ENCODE peak calls at places on chromosomes 4 and X, in seven cellular contexts. E is Peyer's patch; D is HCT116; F is activated CD8-positive, alpha-beta memory T cell treated with anti-CD3 and anti-CD28 coated beads for 48 hours; W is T-helper 2 cell; J is stimulated activated CD8-positive, alpha-beta memory T cell treated with anti-CD3 and anti-CD28 coated beads, Interleukin-2, amount 100 ng/mL, for 48 hours; C is bronchial epithelial cell. Z is an unnamed sample.

GRCh38 chr4:6987566-6987920 is 55.6 kb upstream of the TADA2B start:
- DNase-seq in F (no peak), W (no peak), E (no peak), C (peak), J (no peak), D (no peak), Z (no peak)

GRCh38 chrX:130002541-130002940 is 20.1 kb downstream of the BCORL1 start:
- DNase-seq in F (no peak), D (no peak), W (no peak), J (no peak), E (no peak), C (no peak), Z (no peak)

GRCh38 chr4:145956288-145956890 is 17.8 kb upstream of the ZNF827 start:
- DNase-seq in C (no peak), J (no peak), F (no peak), E (no peak), D (no peak), W (peak), Z (no peak)

GRCh38 chr4:158121203-158121586 is 51.6 kb downstream of the GASK1B start:
- DNase-seq in W (no peak), D (no peak), F (no peak), C (peak), J (no peak), E (no peak), Z (no peak)

GRCh38 chr4:7844247-7844991 is 95.2 kb downstream of the AFAP1 start:
- DNase-seq in C (peak), W (peak), D (peak), F (no peak), J (peak), E (peak), Z (no peak)

GRCh38 chrX:132218100-132218807 is 993 bp downstream of the RAP2C start:
- DNase-seq in E (peak), C (peak), W (peak), J (peak), D (peak), F (peak), Z (peak)

GRCh38 chr4:4321951-4322688 is 32.1 kb downstream of the ZBTB49 start:
- DNase-seq in C (no peak), F (no peak), E (no peak), W (no peak), D (no peak), J (no peak), Z (no peak)

GRCh38 chr4:148415500-148415899 is 26.7 kb downstream of the NR3C2 start:
- DNase-seq in E (no peak), J (no peak), D (peak), F (no peak), C (peak), W (no peak), Z (no peak)

GRCh38 chrX:70301716-70302115 is 11.8 kb downstream of the KIF4A start:
- DNase-seq in F (no peak), W (no peak), D (no peak), C (no peak), J (no peak), E (no peak), Z (no peak)

GRCh38 chr4:41323706-41324105 is 67.0 kb downstream of the UCHL1 start:
- DNase-seq in F (no peak), J (no peak), W (no peak), D (no peak), C (no peak), E (no peak), Z (no peak)

GRCh38 chr4:151745727-151746231 is 15.0 kb downstream of the GATB start:
- DNase-seq in E (no peak), F (no peak), J (no peak), C (peak), D (no peak), W (no peak), Z (no peak)

GRCh38 chr4:143386812-143387211 is 50.1 kb downstream of the GAB1 start:
- DNase-seq in W (no peak), F (no peak), E (no peak), D (no peak), C (no peak), J (no peak), Z (no peak)

GRCh38 chr4:147477439-147477838 is 3.5 kb upstream of the EDNRA start:
- DNase-seq in E (no peak), D (no peak), C (no peak), W (no peak), F (no peak), J (no peak), Z (no peak)

GRCh38 chrX:97490656-97491055 is 606.9 kb downstream of the RPA4 start:
- DNase-seq in W (no peak), J (no peak), C (no peak), D (no peak), F (no peak), E (no peak), Z (no peak)

GRCh38 chrX:130680164-130681035 is 222.6 kb downstream of the ENOX2 start:
- DNase-seq in D (no peak), E (no peak), J (no peak), F (no peak), C (no peak), W (no peak), Z (no peak)

GRCh38 chr4:145041378-145041777 is 56.6 kb downstream of the ANAPC10 start:
- DNase-seq in E (no peak), W (no peak), D (no peak), C (no peak), J (no peak), F (no peak), Z (no peak)

GRCh38 chrX:10660171-10660570 is 39.8 kb upstream of the MID1 start:
- DNase-seq in E (no peak), D (no peak), W (no peak), J (no peak), F (no peak), C (no peak), Z (no peak)

GRCh38 chr4:142307857-142308256 is 538.2 kb downstream of the INPP4B start:
- DNase-seq in E (no peak), J (no peak), F (no peak), D (no peak), W (no peak), C (no peak), Z (no peak)

Z was measured in DMS79.